ENCODE peak calls at places on chromosomes 4 and X, in seven cellular contexts. Q is natural killer cell treated with Interleukin-12 subunit alpha and Interleukin-12 subunit beta and Interleukin-15 and Interleukin-18, amount 100 ng/mL, for 72 hours; S is MG63; E is ELF-1; N is RCC 7860; C is iPS-NIHi11; W is cardiac septum. P is an unnamed sample.

GRCh38 chr4:187179086-187180070 is 455.7 kb upstream of the FAT1 start:
- DNase-seq in W (no peak), E (no peak), C (peak), N (no peak), S (no peak), Q (no peak), P (no peak)

GRCh38 chr4:54226399-54227260 is 2.5 kb upstream of the PDGFRA start:
- DNase-seq in C (peak), E (peak), S (peak), W (no peak), Q (no peak), N (no peak), P (peak)

GRCh38 chr4:159685406-159686092 is 582.7 kb downstream of the RAPGEF2 start:
- DNase-seq in W (no peak), S (no peak), E (no peak), Q (no peak), N (no peak), C (peak), P (no peak)

GRCh38 chr4:126738926-126739325 is 893.8 kb upstream of the INTU start:
- DNase-seq in E (no peak), Q (no peak), C (no peak), S (no peak), N (no peak), W (no peak), P (no peak)

GRCh38 chr4:78749258-78749971 is 26.7 kb upstream of the BMP2K start:
- DNase-seq in Q (no peak), S (no peak), W (no peak), E (no peak), C (no peak), N (no peak), P (no peak)

GRCh38 chrX:71558920-71559319 is 19.3 kb upstream of the GCNA start:
- DNase-seq in C (no peak), W (no peak), S (no peak), N (no peak), E (no peak), Q (no peak), P (no peak)

GRCh38 chr4:18291981-18292380 is 270.4 kb upstream of the LCORL start:
- DNase-seq in E (no peak), W (no peak), C (no peak), N (no peak), Q (no peak), S (no peak), P (no peak)

GRCh38 chr4:176753049-176753448 is 39.7 kb downstream of the VEGFC start:
- DNase-seq in Q (no peak), N (no peak), S (peak), E (no peak), C (no peak), W (no peak), P (no peak)

GRCh38 chr4:76212851-76213414 is 691 bp downstream of the SCARB2 start:
- DNase-seq in S (no peak), Q (no peak), W (no peak), E (peak), C (no peak), N (no peak), P (no peak)

GRCh38 chrX:64977830-64978229 is 1.6 kb upstream of the ZC4H2 start:
- DNase-seq in Q (no peak), E (no peak), S (no peak), C (no peak), N (peak), W (no peak), P (no peak)

GRCh38 chr4:94741304-94741703 is 16.5 kb upstream of the BMPR1B start:
- DNase-seq in Q (no peak), S (no peak), N (no peak), E (no peak), C (no peak), W (no peak), P (no peak)

GRCh38 chrX:96721398-96721797 is 36.8 kb downstream of the DIAPH2 start:
- DNase-seq in S (no peak), C (no peak), N (no peak), Q (no peak), E (no peak), W (no peak), P (no peak)

GRCh38 chr4:15907430-15907829 is 31.1 kb downstream of the FGFBP1 start:
- DNase-seq in E (no peak), N (no peak), S (no peak), W (no peak), C (no peak), Q (no peak), P (no peak)

GRCh38 chrX:3160771-3161170 is 119.5 kb downstream of the ARSF start:
- DNase-seq in Q (no peak), W (no peak), S (no peak), E (no peak), C (peak), N (no peak), P (no peak)

GRCh38 chr4:81164126-81164525 is 50.9 kb downstream of the PRKG2 start:
- DNase-seq in N (no peak), C (no peak), S (no peak), Q (no peak), W (no peak), E (no peak), P (no peak)

GRCh38 chrX:18415386-18415785 is 10.0 kb upstream of the CDKL5 start:
- DNase-seq in C (no peak), Q (no peak), S (no peak), E (no peak), N (no peak), W (no peak), P (no peak)

GRCh38 chr4:168794881-168795280 is 215.2 kb downstream of the CBR4 start:
- DNase-seq in N (peak), E (no peak), W (no peak), S (no peak), C (no peak), Q (no peak), P (no peak)

GRCh38 chr4:8793571-8794160 is 78.0 kb downstream of the HMX1 start:
- DNase-seq in Q (no peak), S (no peak), C (no peak), W (no peak), E (no peak), N (no peak), P (no peak)

GRCh38 chrX:118807151-118808017 is 16.2 kb upstream of the ZCCHC12 start:
- DNase-seq in Q (no peak), E (peak), C (peak), S (peak), W (no peak), N (peak), P (peak)

GRCh38 chr4:181662383-181662782 is 580.8 kb upstream of the TENM3 start:
- DNase-seq in N (peak), Q (no peak), C (no peak), W (no peak), S (peak), E (no peak), P (no peak)

GRCh38 chr4:68465058-68465457 is 17.8 kb downstream of the TMPRSS11E start:
- DNase-seq in N (no peak), S (no peak), Q (no peak), E (no peak), C (no peak), W (no peak), P (no peak)

GRCh38 chrX:18640686-18641085 is 31.2 kb downstream of the RS1 start:
- DNase-seq in N (no peak), W (no peak), E (peak), C (peak), S (no peak), Q (no peak), P (peak)

GRCh38 chr4:104906274-104906673 is 240.4 kb upstream of the TET2 start:
- DNase-seq in Q (no peak), S (no peak), C (no peak), E (no peak), W (no peak), N (no peak), P (no peak)

GRCh38 chrX:53595266-53595810 is 91.2 kb downstream of the HUWE1 start:
- DNase-seq in E (no peak), S (no peak), C (no peak), W (no peak), N (no peak), Q (no peak), P (no peak)

GRCh38 chrX:19776753-19777152 is 110.6 kb downstream of the SH3KBP1 start:
- DNase-seq in S (no peak), Q (no peak), E (no peak), N (no peak), W (no peak), C (no peak), P (no peak)